ENCODE peak calls at places on chromosomes 13 and 19, in four cellular contexts. One of them, this sample, is unnamed.

GRCh38 chr19:45376045-45376724 is 5.8 kb upstream of the ERCC2 start:
- DNase-seq in WTC11: peak; percentile 68
- DNase-seq in K562: no peak
- DNase-seq in SK-N-SH: peak; percentile 10
- DNase-seq in this sample: peak; percentile 91

GRCh38 chr13:19567820-19568534 is 6.6 kb upstream of the TPTE2 start:
- DNase-seq in WTC11: no peak
- DNase-seq in SK-N-SH: no peak
- DNase-seq in K562: no peak
- DNase-seq in this sample: no peak

GRCh38 chr19:10854350-10855089 is 6.3 kb downstream of the C19orf38 start:
- DNase-seq in K562: no peak
- DNase-seq in WTC11: no peak
- DNase-seq in SK-N-SH: no peak
- DNase-seq in this sample: peak; percentile 67

GRCh38 chr19:17553256-17553655 is 2.2 kb upstream of the COLGALT1 start:
- DNase-seq in WTC11: no peak
- DNase-seq in SK-N-SH: no peak
- DNase-seq in K562: peak; percentile 35
- DNase-seq in this sample: no peak

GRCh38 chr19:45526143-45526542 is 18.9 kb downstream of the VASP start:
- DNase-seq in K562: peak; percentile 89
- DNase-seq in WTC11: peak; percentile 93
- DNase-seq in SK-N-SH: peak; percentile 91
- DNase-seq in this sample: peak; percentile 78

GRCh38 chr19:11987405-11988231 is 22.8 kb downstream of the ZNF763 start:
- DNase-seq in K562: peak; percentile 85
- DNase-seq in SK-N-SH: peak; percentile 94
- DNase-seq in WTC11: peak; percentile 98
- DNase-seq in this sample: peak; percentile 55

GRCh38 chr13:82675024-82675423 is 1207.2 kb downstream of the SLITRK1 start:
- DNase-seq in K562: no peak
- DNase-seq in WTC11: no peak
- DNase-seq in SK-N-SH: no peak
- DNase-seq in this sample: no peak

GRCh38 chr19:11504502-11505031 is 1.1 kb downstream of the ZNF653 start:
- DNase-seq in SK-N-SH: no peak
- DNase-seq in K562: no peak
- DNase-seq in WTC11: no peak
- DNase-seq in this sample: no peak

GRCh38 chr19:12838182-12838890 is at the start of gene MAST1:
- DNase-seq in WTC11: peak; percentile 74
- DNase-seq in K562: peak; percentile 88
- DNase-seq in SK-N-SH: peak; percentile 94
- DNase-seq in this sample: no peak

GRCh38 chr13:40315416-40316064 is 350.9 kb downstream of the FOXO1 start:
- DNase-seq in WTC11: no peak
- DNase-seq in K562: no peak
- DNase-seq in SK-N-SH: no peak
- DNase-seq in this sample: no peak

GRCh38 chr19:1429750-1430149 is 8.4 kb upstream of the RPS15 start:
- DNase-seq in SK-N-SH: no peak
- DNase-seq in WTC11: no peak
- DNase-seq in K562: no peak
- DNase-seq in this sample: no peak

GRCh38 chr13:44230736-44231135 is 142.9 kb upstream of the SERP2 start:
- DNase-seq in WTC11: no peak
- DNase-seq in SK-N-SH: no peak
- DNase-seq in K562: no peak
- DNase-seq in this sample: no peak

GRCh38 chr13:31175847-31176536 is 14.3 kb upstream of the HSPH1 start:
- DNase-seq in K562: no peak
- DNase-seq in WTC11: no peak
- DNase-seq in SK-N-SH: no peak
- DNase-seq in this sample: peak; percentile 34

GRCh38 chr19:49533551-49534488 is 6.0 kb downstream of the RCN3 start:
- DNase-seq in WTC11: peak; percentile 82
- DNase-seq in K562: peak; percentile 84
- DNase-seq in SK-N-SH: peak; percentile 93
- DNase-seq in this sample: no peak

DNA sequence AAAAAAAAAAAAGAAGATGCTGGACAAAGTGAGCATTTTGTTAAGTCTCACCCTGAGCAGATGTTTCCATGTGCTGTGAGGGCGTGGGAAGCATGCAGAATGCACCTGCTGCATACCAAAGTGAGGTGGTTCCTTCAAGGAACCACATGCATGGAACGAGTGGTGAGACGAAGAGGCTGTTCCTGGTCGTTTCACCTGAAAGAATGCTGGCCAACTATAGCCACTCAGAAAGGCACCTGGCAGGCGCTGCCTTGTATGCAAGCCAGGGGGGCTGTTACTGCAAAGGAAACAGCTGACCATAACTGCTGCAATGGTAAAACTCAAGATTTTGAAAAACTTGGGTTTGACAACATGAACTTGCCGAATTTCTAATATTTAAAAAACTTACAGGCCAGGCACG is 14.7 kb downstream of the MIER2 start:
- DNase-seq in WTC11: no peak
- DNase-seq in K562: no peak
- DNase-seq in SK-N-SH: no peak
- DNase-seq in this sample: no peak
- TF ChIP-seq FOXJ3 in WTC11: no peak
- TF ChIP-seq FOXJ3 in K562: no peak
- TF ChIP-seq FOXJ3 in SK-N-SH: no peak
- TF ChIP-seq FOXJ3 in this sample: no peak

DNA sequence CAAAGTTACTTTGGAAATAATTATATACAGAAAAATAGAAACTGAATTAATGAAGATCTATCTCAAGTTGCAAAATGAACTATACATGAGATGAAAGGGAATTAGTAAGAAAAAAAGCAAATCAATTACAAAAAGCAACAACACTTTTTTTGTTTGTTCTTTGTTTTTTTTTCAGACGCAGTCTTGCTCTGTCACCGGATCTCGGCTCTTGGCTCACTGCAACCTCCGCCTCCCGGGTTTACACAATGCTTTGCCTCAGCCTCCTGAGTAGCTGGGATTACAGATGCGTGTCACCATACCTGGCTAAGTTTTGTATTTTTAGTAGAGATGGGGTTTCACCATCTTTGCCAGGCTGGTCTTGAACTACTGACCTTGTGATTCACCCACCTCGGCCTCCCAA is 2.2 kb downstream of the ZNF415 start:
- DNase-seq in SK-N-SH: no peak
- DNase-seq in WTC11: no peak
- DNase-seq in K562: no peak
- DNase-seq in this sample: no peak
- TF ChIP-seq FOXJ3 in SK-N-SH: no peak
- TF ChIP-seq FOXJ3 in WTC11: no peak
- TF ChIP-seq FOXJ3 in K562: no peak
- TF ChIP-seq FOXJ3 in this sample: no peak

GRCh38 chr13:28026508-28026907 is 38.0 kb upstream of the URAD start:
- DNase-seq in WTC11: no peak
- DNase-seq in SK-N-SH: no peak
- DNase-seq in K562: no peak
- DNase-seq in this sample: no peak

GRCh38 chr13:28027070-28027469 is 38.6 kb upstream of the URAD start:
- DNase-seq in WTC11: no peak
- DNase-seq in K562: no peak
- DNase-seq in SK-N-SH: no peak
- DNase-seq in this sample: no peak

GRCh38 chr13:28027607-28028364 is 39.3 kb upstream of the URAD start:
- DNase-seq in WTC11: no peak
- DNase-seq in SK-N-SH: no peak
- DNase-seq in K562: no peak
- DNase-seq in this sample: no peak

DNA sequence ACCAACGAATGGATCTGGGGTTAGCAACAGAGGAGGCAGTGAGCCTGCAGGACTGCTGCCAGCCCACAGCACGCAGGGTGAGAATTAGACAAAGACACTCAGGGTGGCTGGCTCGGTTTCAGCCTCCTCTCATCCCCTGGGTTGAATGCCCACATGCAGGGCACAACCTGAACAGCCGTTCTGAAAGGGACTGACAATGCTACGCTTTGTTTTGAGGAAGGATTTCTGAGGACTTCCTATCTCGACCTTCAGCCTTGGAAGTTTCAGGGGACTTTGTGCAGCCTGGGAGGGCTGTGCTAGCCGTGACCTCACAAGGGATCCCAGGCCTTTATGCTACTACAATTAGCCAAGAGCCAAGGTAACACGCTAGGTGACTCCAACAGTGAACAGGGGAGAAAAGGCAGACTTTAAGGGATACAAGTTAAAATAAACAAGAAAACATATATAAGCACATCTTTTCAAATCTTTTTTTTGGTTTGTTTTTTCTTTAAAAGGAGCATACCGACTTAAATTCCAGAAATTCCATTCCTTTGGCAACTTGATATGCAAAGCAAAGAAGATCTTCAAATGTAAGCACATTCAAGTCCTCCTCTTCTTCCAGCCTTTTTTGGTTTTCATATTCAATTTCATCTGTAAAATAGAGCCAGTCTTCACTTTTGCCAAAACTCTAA is 34.5 kb upstream of the URAD start:
- DNase-seq in K562: no peak
- DNase-seq in WTC11: peak; percentile 21
- DNase-seq in SK-N-SH: no peak
- DNase-seq in this sample: peak; percentile 68
- TF ChIP-seq FOXJ3 in K562: no peak
- TF ChIP-seq FOXJ3 in WTC11: no peak
- TF ChIP-seq FOXJ3 in SK-N-SH: no peak
- TF ChIP-seq FOXJ3 in this sample: no peak

DNA sequence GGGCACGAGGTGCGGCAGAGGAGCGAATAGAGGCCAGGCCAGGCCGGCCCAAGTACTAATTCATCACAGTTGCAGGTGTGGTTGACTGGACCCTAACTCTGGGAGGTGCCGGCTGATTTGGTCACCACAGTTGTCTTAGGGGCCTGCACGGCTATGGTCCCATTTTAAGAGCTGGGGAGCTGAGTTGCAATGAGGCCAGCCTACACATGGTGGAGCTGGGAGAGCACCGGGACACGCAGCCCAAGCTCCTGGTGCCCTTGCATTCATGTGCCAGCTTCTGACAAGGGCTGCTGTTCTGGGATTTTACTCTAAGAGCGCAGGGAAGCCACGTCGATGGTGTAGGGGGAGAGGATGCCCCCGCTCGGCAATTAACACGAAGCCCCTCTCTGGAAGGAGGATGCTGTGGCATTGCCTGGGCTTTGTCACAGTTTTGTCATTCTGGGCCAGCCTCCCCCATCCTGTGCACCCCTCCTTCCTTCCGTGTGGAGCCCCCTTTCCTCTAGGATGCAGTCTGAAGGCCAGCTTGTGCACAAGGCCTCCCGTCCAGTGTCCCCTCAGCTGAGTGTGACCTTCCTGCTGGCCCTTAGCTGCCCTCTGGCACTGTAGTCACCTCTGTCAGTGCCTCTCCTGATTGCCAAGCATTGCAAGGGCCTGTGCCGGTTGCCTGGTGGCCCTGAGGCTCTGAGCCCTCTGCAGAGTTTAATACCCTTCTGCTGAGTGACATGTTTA is 109.4 kb upstream of the C1QTNF9B start:
- DNase-seq in K562: no peak
- DNase-seq in SK-N-SH: no peak
- DNase-seq in WTC11: no peak
- DNase-seq in this sample: no peak
- TF ChIP-seq FOXJ3 in K562: no peak
- TF ChIP-seq FOXJ3 in SK-N-SH: no peak
- TF ChIP-seq FOXJ3 in WTC11: no peak
- TF ChIP-seq FOXJ3 in this sample: no peak

GRCh38 chr19:55173717-55174409 is 6.2 kb downstream of the SYT5 start:
- DNase-seq in WTC11: peak; percentile 96
- DNase-seq in SK-N-SH: peak; percentile 74
- DNase-seq in K562: peak; percentile 94
- DNase-seq in this sample: peak; percentile 39
- TF ChIP-seq FOXJ3 in WTC11: no peak
- TF ChIP-seq FOXJ3 in SK-N-SH: no peak
- TF ChIP-seq FOXJ3 in K562: no peak
- TF ChIP-seq FOXJ3 in this sample: no peak

GRCh38 chr13:50081899-50082425 is 66.7 kb downstream of the KCNRG start:
- DNase-seq in K562: peak; percentile 94
- DNase-seq in SK-N-SH: peak; percentile 94
- DNase-seq in WTC11: peak; percentile 99
- DNase-seq in this sample: peak; percentile 96

GRCh38 chr13:50082426-50083283 is 67.4 kb downstream of the KCNRG start:
- DNase-seq in K562: peak; percentile 65
- DNase-seq in SK-N-SH: peak; percentile 50
- DNase-seq in WTC11: peak; percentile 67
- DNase-seq in this sample: peak; percentile 94

GRCh38 chr13:50080856-50081105 is 65.5 kb downstream of the KCNRG start:
- DNase-seq in WTC11: no peak
- DNase-seq in SK-N-SH: no peak
- DNase-seq in K562: no peak
- DNase-seq in this sample: no peak

GRCh38 chr13:50080158-50080855 is 65.1 kb downstream of the KCNRG start:
- DNase-seq in WTC11: no peak
- DNase-seq in SK-N-SH: peak; percentile 12
- DNase-seq in K562: peak; percentile 37
- DNase-seq in this sample: peak; percentile 23

GRCh38 chr13:50081106-50081898 is 66.1 kb downstream of the KCNRG start:
- DNase-seq in SK-N-SH: peak; percentile 68
- DNase-seq in WTC11: peak; percentile 66
- DNase-seq in K562: peak; percentile 47
- DNase-seq in this sample: no peak
- TF ChIP-seq FOXJ3 in SK-N-SH: no peak
- TF ChIP-seq FOXJ3 in WTC11: no peak
- TF ChIP-seq FOXJ3 in K562: no peak
- TF ChIP-seq FOXJ3 in this sample: no peak

DNA sequence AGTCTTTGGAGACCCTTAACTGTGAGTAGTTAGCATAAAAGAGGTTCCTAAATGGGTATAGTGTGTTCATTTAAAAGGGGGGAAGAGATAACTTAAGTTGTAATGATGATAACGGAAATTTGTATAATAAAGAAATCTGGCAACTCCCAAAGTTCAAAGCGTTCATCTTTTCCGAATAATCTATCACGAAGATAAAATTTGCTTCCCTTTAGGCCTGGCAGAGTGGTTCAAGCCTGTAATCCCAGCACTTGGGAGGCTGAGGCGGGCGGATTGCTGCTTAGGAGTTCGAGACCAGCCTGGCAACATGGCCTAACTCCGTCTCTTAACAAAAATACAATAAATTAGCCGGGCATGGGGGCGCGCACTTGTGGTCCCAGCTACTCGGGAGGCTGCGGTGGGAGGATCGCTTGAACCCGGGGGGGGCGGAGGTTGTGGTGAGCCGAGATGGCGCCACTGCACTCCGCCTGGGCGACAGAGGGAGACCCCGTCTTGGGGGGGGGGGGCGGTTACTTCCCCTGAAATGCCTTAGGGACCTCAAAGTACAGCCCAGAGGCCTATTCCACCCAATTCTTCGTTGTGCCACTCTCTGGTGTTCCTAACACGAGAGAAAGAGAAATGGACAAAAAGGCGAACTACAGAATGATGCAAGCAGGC is 888 bp downstream of the N4BP2L2 start:
- DNase-seq in SK-N-SH: no peak
- DNase-seq in WTC11: peak; percentile 33
- DNase-seq in K562: peak; percentile 16
- DNase-seq in this sample: no peak
- TF ChIP-seq FOXJ3 in SK-N-SH: no peak
- TF ChIP-seq FOXJ3 in WTC11: no peak
- TF ChIP-seq FOXJ3 in K562: no peak
- TF ChIP-seq FOXJ3 in this sample: no peak

GRCh38 chr13:27037571-27037970 is 134.0 kb downstream of the USP12 start:
- DNase-seq in SK-N-SH: no peak
- DNase-seq in K562: no peak
- DNase-seq in WTC11: no peak
- DNase-seq in this sample: no peak
- TF ChIP-seq FOXJ3 in SK-N-SH: no peak
- TF ChIP-seq FOXJ3 in K562: no peak
- TF ChIP-seq FOXJ3 in WTC11: no peak
- TF ChIP-seq FOXJ3 in this sample: no peak